ENCODE peak calls at places on chromosome 1, in ten cellular contexts. C is HCT116, R is GM23248, W is OCI-LY7, G is hepatocyte, S is MM.1S, X is GM23338, B is PC-3, T is PC-9, Q is SK-N-SH. N is an unnamed sample. For H3K9me2, the result is how much of the 10 kb centered on the place peaks cover.

GRCh38 chr1:47388548-47389238 is 27.4 kb upstream of the FOXE3 start:
- DNase-seq in Q (peak), R (peak), T (peak), G (peak), C (peak), S (peak), X (peak), W (peak), B (peak), N (peak)

GRCh38 chr1:17427696-17428660 is 11.5 kb downstream of the RCC2 start:
- DNase-seq in X (no peak), R (no peak), T (no peak), Q (no peak), S (no peak), G (no peak), B (no peak), C (no peak), W (no peak), N (no peak)

GRCh38 chr1:9280015-9280860 is 12.5 kb upstream of the SPSB1 start:
- DNase-seq in S (no peak), W (no peak), G (peak), X (peak), T (peak), R (peak), C (peak), B (peak), Q (peak), N (no peak)

GRCh38 chr1:234327577-234328164 is 45.6 kb upstream of the COA6 start:
- DNase-seq in G (no peak), B (no peak), R (no peak), W (no peak), T (no peak), Q (no peak), X (no peak), S (no peak), C (no peak), N (no peak)

GRCh38 chr1:155179107-155180031 is 5.7 kb downstream of the TRIM46 start:
- DNase-seq in R (no peak), B (no peak), X (no peak), G (peak), C (no peak), S (no peak), W (no peak), Q (no peak), T (no peak), N (peak)

GRCh38 chr1:27111771-27112573 is 43.0 kb downstream of the SLC9A1 start:
- DNase-seq in B (peak), Q (peak), C (peak), R (peak), W (peak), G (peak), S (peak), X (no peak), T (peak), N (peak)

GRCh38 chr1:244254467-244254866 is 197.2 kb downstream of the ADSS2 start:
- DNase-seq in G (no peak), S (no peak), R (no peak), B (no peak), C (no peak), X (no peak), T (no peak), W (no peak), Q (no peak), N (no peak)

GRCh38 chr1:52045236-52045635 is 9.8 kb downstream of the TXNDC12 start:
- DNase-seq in S (no peak), X (no peak), Q (no peak), B (no peak), C (no peak), G (no peak), W (no peak), T (no peak), R (no peak), N (no peak)

GRCh38 chr1:84505167-84506001 is 802 bp upstream of the SPATA1 start:
- DNase-seq in B (peak), S (peak), W (peak), C (no peak), T (no peak), X (peak), R (peak), Q (peak), G (peak), N (peak)

GRCh38 chr1:186617860-186618780 is 62.1 kb downstream of the PTGS2 start:
- DNase-seq in R (peak), B (peak), X (peak), S (peak), C (no peak), T (peak), G (no peak), W (peak), Q (no peak), N (peak)

GRCh38 chr1:219749370-219749769 is 136.5 kb upstream of the ZC3H11B start:
- DNase-seq in X (no peak), B (no peak), T (no peak), Q (no peak), W (no peak), C (no peak), R (no peak), G (no peak), S (no peak), N (no peak)
- H3K27ac ChIP-seq in X (no peak), B (no peak), T (no peak), Q (no peak), W (no peak), C (no peak), R (no peak), G (no peak), S (no peak), N (no peak)

GRCh38 chr1:173445656-173446055 is 31.5 kb upstream of the PRDX6 start:
- DNase-seq in G (no peak), B (no peak), C (no peak), T (no peak), Q (no peak), R (no peak), X (no peak), W (no peak), S (no peak), N (no peak)
- H3K9me2 ChIP-seq in G (under half), B (under half), C (under half), T (under half), Q (under half), R (under half), X (under half), W (under half), S (under half), N (under half)

DNA sequence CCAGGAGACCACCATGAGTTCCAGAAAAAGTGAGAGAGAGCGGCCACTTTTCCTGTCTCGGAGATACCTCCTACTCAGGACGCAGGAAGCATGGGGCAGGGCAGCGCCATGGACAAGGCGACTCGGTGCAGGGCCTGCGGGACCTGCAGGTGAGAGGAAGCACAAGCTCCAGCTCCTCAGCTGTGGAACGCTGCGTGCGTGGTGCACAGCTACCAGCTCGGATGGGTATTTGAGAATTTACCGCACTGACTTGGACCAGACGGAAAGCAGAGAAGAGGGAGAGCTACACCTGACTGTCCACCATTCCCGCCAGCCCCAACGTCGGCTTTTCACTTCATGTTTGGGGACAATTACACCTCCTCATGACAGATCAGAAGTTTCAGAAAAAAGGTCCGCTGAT is 8.2 kb upstream of the CDK11A start:
- DNase-seq in C (no peak), T (no peak), S (no peak), R (no peak), W (no peak), B (no peak), Q (no peak), G (no peak), X (no peak), N (peak)
- H3K27ac ChIP-seq in C (no peak), T (no peak), S (no peak), R (no peak), W (no peak), B (no peak), Q (no peak), G (no peak), X (no peak), N (no peak)

GRCh38 chr1:237104096-237104495 is 62.1 kb downstream of the RYR2 start:
- DNase-seq in B (no peak), C (no peak), W (no peak), R (no peak), G (no peak), Q (no peak), T (no peak), X (no peak), S (no peak), N (no peak)
- H3K9me2 ChIP-seq in B (under half), C (under half), W (under half), R (under half), G (under half), Q (under half), T (under half), X (under half), S (under half), N (under half)

DNA sequence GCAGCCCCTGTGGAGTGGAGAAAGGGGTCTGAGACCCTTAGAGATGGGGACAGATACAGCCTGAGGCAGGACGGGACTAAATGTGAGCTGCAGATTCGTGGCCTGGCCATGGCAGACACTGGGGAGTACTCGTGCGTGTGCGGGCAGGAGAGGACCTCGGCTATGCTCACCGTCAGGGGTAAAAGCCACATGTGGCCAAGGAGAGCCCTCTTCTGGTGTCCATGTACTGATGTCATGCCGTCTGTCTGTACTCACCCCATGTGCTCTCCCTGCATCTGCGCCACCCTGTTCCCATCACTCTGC is 84.7 kb downstream of the OBSCN start:
- DNase-seq in B (no peak), W (no peak), R (no peak), C (no peak), T (no peak), X (no peak), Q (no peak), G (no peak), S (no peak), N (no peak)
- H3K27ac ChIP-seq in B (no peak), W (no peak), R (no peak), C (no peak), T (no peak), X (no peak), Q (no peak), G (no peak), S (no peak), N (no peak)

GRCh38 chr1:44020464-44020863 is 10.8 kb downstream of the SLC6A9 start:
- DNase-seq in G (no peak), T (no peak), Q (no peak), C (no peak), B (no peak), S (no peak), R (no peak), W (no peak), X (no peak), N (no peak)
- H3K9me2 ChIP-seq in G (under half), T (under half), Q (under half), C (under half), B (under half), S (under half), R (under half), W (under half), X (under half), N (under half)

N was measured in Karpas-422.